ENCODE peak calls at places on chromosomes 11 and 22, in four cellular contexts. J, E, B and T are unnamed samples.

GRCh38 chr11:131674051-131674755 is 303.8 kb downstream of the NTM start:
- DNase-seq in J (peak; percentile 68), B (peak; percentile 47), E (peak; percentile 53), T (peak; percentile 56)

GRCh38 chr22:37254206-37254866 is 10.3 kb upstream of the RAC2 start:
- DNase-seq in E (peak; percentile 60), B (no peak), J (peak; percentile 42), T (no peak)

GRCh38 chr11:70399681-70400112 is 1.4 kb downstream of the CTTN start:
- DNase-seq in E (peak; percentile 90), J (peak; percentile 90), B (peak; percentile 98), T (no peak)

GRCh38 chr11:45860348-45860747 is 13.1 kb downstream of the CRY2 start:
- DNase-seq in E (no peak), J (no peak), B (no peak), T (no peak)

GRCh38 chr11:6925636-6926207 is 504 bp upstream of the ZNF215 start:
- DNase-seq in J (no peak), B (no peak), E (no peak), T (no peak)

GRCh38 chr11:61023086-61024035 is 51.9 kb downstream of the CD6 start:
- DNase-seq in J (no peak), B (no peak), E (no peak), T (no peak)

GRCh38 chr11:77559686-77560425 is 29.9 kb upstream of the AQP11 start:
- DNase-seq in E (peak; percentile 22), J (peak; percentile 81), B (peak; percentile 62), T (no peak)

GRCh38 chr11:10327254-10327653 is 22.4 kb downstream of the ADM start:
- DNase-seq in J (no peak), E (no peak), B (no peak), T (no peak)

GRCh38 chr11:72828081-72828567 is 13.9 kb downstream of the ATG16L2 start:
- DNase-seq in J (no peak), B (no peak), E (no peak), T (no peak)

GRCh38 chr11:78080818-78081495 is 1.3 kb upstream of the NDUFC2 start:
- DNase-seq in E (peak; percentile 9), J (peak; percentile 54), B (no peak), T (no peak)

GRCh38 chr11:69157156-69157821 is 1.6 kb downstream of the SMIM38 start:
- DNase-seq in B (peak; percentile 57), J (no peak), E (no peak), T (no peak)

GRCh38 chr11:63560506-63561179 is 2.5 kb downstream of the PLAAT2 start:
- DNase-seq in J (no peak), E (no peak), B (no peak), T (no peak)

GRCh38 chr11:120337896-120338840 is 2.0 kb downstream of the ARHGEF12 start:
- DNase-seq in E (no peak), J (no peak), B (no peak), T (no peak)

GRCh38 chr22:46280063-46280817 is 12.4 kb downstream of the TTC38 start:
- DNase-seq in E (no peak), J (no peak), B (no peak), T (no peak)

GRCh38 chr11:47412152-47412746 is 3.9 kb downstream of the SLC39A13 start:
- DNase-seq in J (no peak), B (peak; percentile 33), E (no peak), T (peak; percentile 30)

GRCh38 chr22:46592390-46592872 is 27.8 kb upstream of the GRAMD4 start:
- DNase-seq in J (peak; percentile 43), E (peak; percentile 97), B (no peak), T (peak; percentile 65)

GRCh38 chr11:94147433-94147845 is 18.8 kb downstream of the PANX1 start:
- DNase-seq in B (no peak), J (no peak), E (no peak), T (no peak)

GRCh38 chr11:7677071-7677470 is 3.8 kb upstream of the CYB5R2 start:
- DNase-seq in E (peak; percentile 27), J (no peak), B (no peak), T (no peak)

GRCh38 chr11:9330387-9331384 is 16.3 kb upstream of the TMEM41B start:
- DNase-seq in E (no peak), B (peak; percentile 67), J (no peak), T (no peak)

GRCh38 chr11:60785806-60786361 is 751 bp downstream of the MS4A10 start:
- DNase-seq in E (peak; percentile 19), J (peak; percentile 22), B (no peak), T (no peak)

GRCh38 chr11:45655347-45655756 is 10.1 kb downstream of the CHST1 start:
- DNase-seq in B (peak; percentile 72), J (peak; percentile 32), E (peak; percentile 41), T (peak; percentile 34)

GRCh38 chr11:34052608-34053160 is 1.2 kb downstream of the CAPRIN1 start:
- DNase-seq in J (no peak), E (no peak), B (no peak), T (no peak)

GRCh38 chr22:28750471-28750881 is 8.6 kb downstream of the HSCB start:
- DNase-seq in B (peak; percentile 18), J (peak; percentile 57), E (peak; percentile 65), T (no peak)

GRCh38 chr22:27580311-27580897 is 221.2 kb downstream of the MN1 start:
- DNase-seq in E (no peak), J (no peak), B (no peak), T (peak; percentile 76)

GRCh38 chr11:114308689-114309089 is 12.5 kb downstream of the NNMT start:
- DNase-seq in B (no peak), J (no peak), E (no peak), T (no peak)

GRCh38 chr11:99693941-99694492 is 673.3 kb downstream of the CNTN5 start:
- DNase-seq in J (peak; percentile 68), B (peak; percentile 37), E (peak; percentile 55), T (no peak)